ENCODE peak calls at places on chromosomes 3 and 15, in four cellular contexts. Q, R, K and Y are unnamed samples.

GRCh38 chr15:31326729-31327673 is at the start of gene KLF13:
- DNase-seq in Q (peak), R (peak), K (peak), Y (peak)

GRCh38 chr3:66538390-66538789 is 37.6 kb upstream of the LRIG1 start:
- DNase-seq in Q (no peak), R (no peak), K (peak), Y (no peak)

GRCh38 chr3:159260049-159260662 is 458.3 kb downstream of the MFSD1 start:
- DNase-seq in Q (no peak), R (peak), K (peak), Y (no peak)

GRCh38 chr3:101633186-101633585 is 43.7 kb downstream of the ZBTB11 start:
- DNase-seq in Q (peak), R (no peak), K (no peak), Y (peak)

GRCh38 chr15:89781055-89781454 is 4.9 kb downstream of the MESP2 start:
- DNase-seq in Q (peak), R (no peak), K (no peak), Y (no peak)

GRCh38 chr3:87359807-87360206 is 83.4 kb upstream of the POU1F1 start:
- DNase-seq in Q (no peak), R (no peak), K (no peak), Y (no peak)

GRCh38 chr3:70822777-70823176 is 510.3 kb upstream of the MDFIC2 start:
- DNase-seq in Q (no peak), R (no peak), K (peak), Y (no peak)

GRCh38 chr3:14846481-14846880 is 27.7 kb downstream of the FGD5 start:
- DNase-seq in Q (no peak), R (no peak), K (no peak), Y (no peak)

GRCh38 chr3:976021-976420 is 116.8 kb upstream of the CNTN6 start:
- DNase-seq in Q (no peak), R (no peak), K (no peak), Y (no peak)

GRCh38 chr3:99023590-99024192 is 122.2 kb upstream of the DCBLD2 start:
- DNase-seq in Q (no peak), R (peak), K (peak), Y (no peak)

GRCh38 chr3:185164428-185165217 is 11.8 kb upstream of the C3orf70 start:
- DNase-seq in Q (no peak), R (no peak), K (no peak), Y (no peak)

GRCh38 chr3:116226245-116226644 is 219.0 kb downstream of the LSAMP start:
- DNase-seq in Q (no peak), R (no peak), K (no peak), Y (no peak)

GRCh38 chr15:51796777-51797474 is 32.5 kb upstream of the TMOD3 start:
- DNase-seq in Q (no peak), R (peak), K (no peak), Y (no peak)

GRCh38 chr3:99499235-99499798 is 139.1 kb upstream of the COL8A1 start:
- DNase-seq in Q (no peak), R (peak), K (peak), Y (no peak)

GRCh38 chr3:94862703-94863102 is 799.8 kb downstream of the NSUN3 start:
- DNase-seq in Q (no peak), R (peak), K (peak), Y (peak)

GRCh38 chr3:161221881-161222600 is 930 bp downstream of the NMD3 start:
- DNase-seq in Q (no peak), R (no peak), K (peak), Y (no peak)

GRCh38 chr3:156332304-156332703 is 211.9 kb downstream of the KCNAB1 start:
- DNase-seq in Q (no peak), R (no peak), K (no peak), Y (no peak)

GRCh38 chr15:89815769-89816168 is 1.1 kb upstream of the ANPEP start:
- DNase-seq in Q (no peak), R (no peak), K (no peak), Y (no peak)

GRCh38 chr15:44427756-44428724 is 611 bp downstream of the CTDSPL2 start:
- DNase-seq in Q (no peak), R (peak), K (peak), Y (no peak)

GRCh38 chr3:101479022-101479421 is 34.0 kb downstream of the SENP7 start:
- DNase-seq in Q (no peak), R (no peak), K (no peak), Y (no peak)

DNA sequence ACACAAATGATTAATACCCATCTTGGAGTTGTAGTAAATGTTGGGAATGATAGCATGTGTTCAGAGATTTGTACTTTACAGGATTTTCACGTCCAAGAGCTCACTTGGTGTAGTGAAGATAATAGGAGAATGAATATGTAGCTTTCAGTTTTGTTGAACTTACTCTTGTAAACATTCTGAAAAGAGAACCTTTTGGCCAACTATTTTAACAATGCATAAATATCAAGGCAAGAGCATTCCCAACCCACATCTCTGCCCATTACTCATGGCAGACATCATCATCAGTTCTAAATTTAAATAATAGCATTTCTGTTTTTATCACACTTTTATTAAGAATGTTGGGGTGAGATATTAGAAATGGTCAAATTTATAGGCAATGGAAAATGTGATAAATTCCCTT is 465.2 kb upstream of the TPRG1 start:
- DNase-seq in Q (no peak), R (no peak), K (no peak), Y (no peak)
- TF ChIP-seq CTCF in Q (no peak), R (no peak), K (no peak), Y (no peak)

GRCh38 chr3:125055165-125055912 is 458 bp downstream of the HEG1 start:
- DNase-seq in Q (peak), R (no peak), K (peak), Y (no peak)

GRCh38 chr3:125058529-125058928 is 2.7 kb upstream of the HEG1 start:
- DNase-seq in Q (no peak), R (no peak), K (no peak), Y (no peak)

GRCh38 chr3:125055913-125056705 is at the start of gene HEG1:
- DNase-seq in Q (peak), R (peak), K (peak), Y (peak)

GRCh38 chr3:125058959-125059358 is 3.2 kb upstream of the HEG1 start:
- DNase-seq in Q (no peak), R (no peak), K (no peak), Y (no peak)

DNA sequence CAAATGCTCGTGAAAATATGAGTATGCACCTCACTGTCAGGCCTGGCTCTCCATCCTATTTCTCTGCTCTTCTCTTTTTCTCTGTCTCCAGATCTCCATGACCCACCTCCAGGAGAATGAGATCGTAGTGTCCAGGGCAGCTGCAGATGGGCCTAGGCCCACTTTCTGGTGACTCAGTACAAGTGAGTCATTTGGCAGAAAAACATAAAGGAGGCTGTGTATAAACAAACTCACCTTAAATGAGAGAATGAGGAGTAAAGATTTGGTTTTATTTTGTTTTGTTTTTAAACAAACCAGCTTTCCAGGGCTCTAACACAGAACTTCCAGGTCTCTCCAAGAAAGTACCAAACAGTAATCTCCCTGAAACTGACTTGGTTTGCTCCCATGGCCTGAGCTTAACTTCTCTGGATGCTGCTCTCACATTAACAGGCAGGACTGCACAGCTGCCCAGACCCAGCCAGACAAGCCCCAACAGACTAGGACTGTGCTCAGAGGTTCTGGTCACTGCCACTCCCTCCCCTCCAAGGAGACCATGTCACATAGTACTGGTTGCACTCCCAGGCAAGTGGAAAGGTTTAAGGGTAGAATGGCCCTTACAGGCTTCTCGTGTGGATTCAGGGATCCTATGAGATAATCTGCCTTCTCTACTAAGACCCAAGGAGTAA is 1.5 kb upstream of the HEG1 start:
- DNase-seq in Q (no peak), R (no peak), K (no peak), Y (no peak)
- H3K27ac ChIP-seq in Q (no peak), R (peak), K (no peak), Y (peak)

DNA sequence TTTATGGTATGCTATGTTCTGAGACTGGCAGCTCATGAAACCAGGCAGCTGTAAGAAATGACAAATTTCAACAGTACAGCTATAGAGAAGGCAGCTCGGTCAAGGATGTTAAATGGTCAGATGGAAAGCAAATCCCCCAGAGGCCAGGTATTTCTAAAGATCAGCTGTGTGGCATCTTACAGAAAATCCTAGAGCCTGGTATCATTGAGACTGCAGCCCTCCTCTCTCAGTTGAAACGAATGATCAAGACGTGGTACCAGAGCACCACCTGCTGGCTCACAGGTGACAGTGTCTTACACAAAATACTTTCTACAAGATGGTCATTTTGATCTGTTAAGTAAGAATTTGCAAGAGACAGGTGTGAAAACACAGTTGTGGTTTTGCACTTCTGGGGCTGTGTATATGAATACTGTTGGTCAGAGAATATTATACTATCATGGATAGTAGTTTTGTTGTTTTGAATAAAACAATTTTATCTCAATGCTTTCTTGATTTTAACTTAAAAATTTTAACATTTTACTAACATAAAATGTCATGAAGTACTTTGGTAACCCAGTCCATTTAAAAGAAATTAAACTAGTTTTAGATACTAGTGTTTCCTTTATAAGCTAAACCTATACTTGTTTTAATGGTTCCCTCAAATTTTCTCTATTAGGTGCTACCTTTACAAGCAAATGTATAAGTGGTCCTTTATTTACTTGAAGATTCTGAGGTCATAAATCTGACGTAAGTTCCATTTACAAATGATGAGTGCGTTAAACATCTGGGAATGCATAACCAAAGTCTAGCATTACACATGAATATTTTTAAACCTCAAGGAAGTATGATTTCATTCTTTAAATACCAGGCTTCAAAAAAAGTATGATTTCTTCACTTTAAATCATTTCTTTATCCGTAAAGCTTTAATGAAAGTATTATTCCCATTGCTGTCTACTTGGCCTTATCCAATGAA is 121.9 kb downstream of the PDZRN3 start:
- DNase-seq in Q (peak), R (peak), K (peak), Y (no peak)
- H3K4me3 ChIP-seq in Q (no peak), R (no peak), K (no peak), Y (peak)

GRCh38 chr3:31567036-31567435 is 34.3 kb downstream of the STT3B start:
- DNase-seq in Q (no peak), R (no peak), K (peak), Y (no peak)
- TF ChIP-seq CTCF in Q (no peak), R (peak), K (peak), Y (no peak)